ENCODE peak calls at places on chromosome 19, in seven cellular contexts. One of them, this sample, is unnamed.

GRCh38 chr19:6271721-6272410 is 7.9 kb downstream of the MLLT1 start:
- DNase-seq in naive B cell: no peak
- DNase-seq in activated naive CD8-positive, alpha-beta T cell treated with anti-CD3 and anti-CD28 coated beads, Interleukin-2, amount 50 U/mL, for 24 hours: no peak
- DNase-seq in stimulated activated CD8-positive, alpha-beta memory T cell treated with anti-CD3 and anti-CD28 coated beads, Interleukin-4, amount 100 ng/mL, for 1 hour: no peak
- DNase-seq in spleen: no peak
- DNase-seq in neural crest cell: no peak
- DNase-seq in T-helper 2 cell: no peak
- DNase-seq in this sample: no peak

GRCh38 chr19:10788146-10788545 is 47.9 kb downstream of the TMED1 start:
- DNase-seq in stimulated activated CD8-positive, alpha-beta memory T cell treated with anti-CD3 and anti-CD28 coated beads, Interleukin-4, amount 100 ng/mL, for 1 hour: no peak
- DNase-seq in spleen: no peak
- DNase-seq in activated naive CD8-positive, alpha-beta T cell treated with anti-CD3 and anti-CD28 coated beads, Interleukin-2, amount 50 U/mL, for 24 hours: no peak
- DNase-seq in neural crest cell: no peak
- DNase-seq in T-helper 2 cell: no peak
- DNase-seq in naive B cell: no peak
- DNase-seq in this sample: no peak

GRCh38 chr19:47020992-47021496 is 1.4 kb downstream of the NPAS1 start:
- DNase-seq in activated naive CD8-positive, alpha-beta T cell treated with anti-CD3 and anti-CD28 coated beads, Interleukin-2, amount 50 U/mL, for 24 hours: no peak
- DNase-seq in naive B cell: no peak
- DNase-seq in neural crest cell: no peak
- DNase-seq in T-helper 2 cell: no peak
- DNase-seq in spleen: no peak
- DNase-seq in stimulated activated CD8-positive, alpha-beta memory T cell treated with anti-CD3 and anti-CD28 coated beads, Interleukin-4, amount 100 ng/mL, for 1 hour: no peak
- DNase-seq in this sample: no peak

GRCh38 chr19:10812902-10813404 is 23.1 kb downstream of the TMED1 start:
- DNase-seq in naive B cell: no peak
- DNase-seq in T-helper 2 cell: no peak
- DNase-seq in neural crest cell: no peak
- DNase-seq in stimulated activated CD8-positive, alpha-beta memory T cell treated with anti-CD3 and anti-CD28 coated beads, Interleukin-4, amount 100 ng/mL, for 1 hour: no peak
- DNase-seq in spleen: peak
- DNase-seq in activated naive CD8-positive, alpha-beta T cell treated with anti-CD3 and anti-CD28 coated beads, Interleukin-2, amount 50 U/mL, for 24 hours: peak
- DNase-seq in this sample: no peak

GRCh38 chr19:38647966-38648788 is 728 bp downstream of the ACTN4 start:
- DNase-seq in T-helper 2 cell: no peak
- DNase-seq in spleen: no peak
- DNase-seq in activated naive CD8-positive, alpha-beta T cell treated with anti-CD3 and anti-CD28 coated beads, Interleukin-2, amount 50 U/mL, for 24 hours: no peak
- DNase-seq in neural crest cell: no peak
- DNase-seq in naive B cell: no peak
- DNase-seq in stimulated activated CD8-positive, alpha-beta memory T cell treated with anti-CD3 and anti-CD28 coated beads, Interleukin-4, amount 100 ng/mL, for 1 hour: no peak
- DNase-seq in this sample: no peak

GRCh38 chr19:40424637-40425449 is 949 bp downstream of the SERTAD1 start:
- DNase-seq in spleen: peak
- DNase-seq in stimulated activated CD8-positive, alpha-beta memory T cell treated with anti-CD3 and anti-CD28 coated beads, Interleukin-4, amount 100 ng/mL, for 1 hour: no peak
- DNase-seq in naive B cell: no peak
- DNase-seq in neural crest cell: no peak
- DNase-seq in activated naive CD8-positive, alpha-beta T cell treated with anti-CD3 and anti-CD28 coated beads, Interleukin-2, amount 50 U/mL, for 24 hours: no peak
- DNase-seq in T-helper 2 cell: no peak
- DNase-seq in this sample: no peak

GRCh38 chr19:2229103-2230028 is 6.8 kb downstream of the PLEKHJ1 start:
- DNase-seq in spleen: no peak
- DNase-seq in stimulated activated CD8-positive, alpha-beta memory T cell treated with anti-CD3 and anti-CD28 coated beads, Interleukin-4, amount 100 ng/mL, for 1 hour: no peak
- DNase-seq in activated naive CD8-positive, alpha-beta T cell treated with anti-CD3 and anti-CD28 coated beads, Interleukin-2, amount 50 U/mL, for 24 hours: no peak
- DNase-seq in T-helper 2 cell: no peak
- DNase-seq in neural crest cell: no peak
- DNase-seq in naive B cell: no peak
- DNase-seq in this sample: no peak

GRCh38 chr19:13751436-13751835 is 12.9 kb upstream of the MRI1 start:
- DNase-seq in stimulated activated CD8-positive, alpha-beta memory T cell treated with anti-CD3 and anti-CD28 coated beads, Interleukin-4, amount 100 ng/mL, for 1 hour: no peak
- DNase-seq in naive B cell: no peak
- DNase-seq in spleen: no peak
- DNase-seq in activated naive CD8-positive, alpha-beta T cell treated with anti-CD3 and anti-CD28 coated beads, Interleukin-2, amount 50 U/mL, for 24 hours: no peak
- DNase-seq in neural crest cell: no peak
- DNase-seq in T-helper 2 cell: no peak
- DNase-seq in this sample: no peak

GRCh38 chr19:7968008-7968795 is 24.7 kb upstream of the TIMM44 start:
- DNase-seq in stimulated activated CD8-positive, alpha-beta memory T cell treated with anti-CD3 and anti-CD28 coated beads, Interleukin-4, amount 100 ng/mL, for 1 hour: no peak
- DNase-seq in naive B cell: no peak
- DNase-seq in activated naive CD8-positive, alpha-beta T cell treated with anti-CD3 and anti-CD28 coated beads, Interleukin-2, amount 50 U/mL, for 24 hours: no peak
- DNase-seq in neural crest cell: no peak
- DNase-seq in spleen: no peak
- DNase-seq in T-helper 2 cell: no peak
- DNase-seq in this sample: no peak